ENCODE peak calls at places on chromosomes 11 and 22, in four cellular contexts. P is fibroblast of lung, A is tibial nerve, D is SK-N-SH. M is an unnamed sample.
A peak's percentile ranks its signal among the peaks of the same experiment; 100 is the strongest.

GRCh38 chr11:36037031-36037430 is 93.2 kb downstream of the LDLRAD3 start:
- DNase-seq in P (peak; percentile 69), A (no peak), D (no peak), M (no peak)

GRCh38 chr11:1341928-1342524 is 32.6 kb upstream of the TOLLIP start:
- DNase-seq in P (peak; percentile 26), A (no peak), D (no peak), M (no peak)

GRCh38 chr11:90251599-90251998 is 28.8 kb upstream of the CHORDC1 start:
- DNase-seq in P (no peak), A (no peak), D (no peak), M (no peak)

GRCh38 chr11:35077709-35078695 is 61.0 kb upstream of the CD44 start:
- DNase-seq in P (peak; percentile 82), A (no peak), D (no peak), M (peak; percentile 52)

GRCh38 chr11:107301886-107302285 is 155.7 kb downstream of the CWF19L2 start:
- DNase-seq in P (peak; percentile 7), A (no peak), D (no peak), M (no peak)

GRCh38 chr11:77332259-77332658 is 30.8 kb upstream of the GDPD4 start:
- DNase-seq in P (no peak), A (no peak), D (no peak), M (no peak)

GRCh38 chr11:490930-491260 is 16.1 kb downstream of the RNH1 start:
- DNase-seq in P (no peak), A (no peak), D (no peak), M (no peak)

GRCh38 chr11:64226507-64227051 is 505 bp downstream of the NUDT22 start:
- DNase-seq in P (no peak), A (no peak), D (peak; percentile 76), M (no peak)

GRCh38 chr11:108774037-108774436 is 109.2 kb downstream of the DDX10 start:
- DNase-seq in P (no peak), A (no peak), D (no peak), M (no peak)

GRCh38 chr22:35140879-35141745 is 75.2 kb downstream of the ISX start:
- DNase-seq in P (no peak), A (no peak), D (peak; percentile 23), M (no peak)

GRCh38 chr11:87866951-87867350 is 308.3 kb downstream of the RAB38 start:
- DNase-seq in P (no peak), A (no peak), D (no peak), M (no peak)

GRCh38 chr22:31179345-31179744 is 19.4 kb downstream of the RNF185 start:
- DNase-seq in P (peak; percentile 68), A (no peak), D (no peak), M (no peak)

GRCh38 chr11:108121274-108122155 is at the start of gene ACAT1:
- DNase-seq in P (peak; percentile 85), A (peak; percentile 98), D (peak; percentile 96), M (peak; percentile 98)

GRCh38 chr11:104259121-104259610 is 95.2 kb upstream of the PDGFD start:
- DNase-seq in P (peak; percentile 3), A (no peak), D (no peak), M (no peak)

GRCh38 chr11:1933416-1934325 is 13.5 kb upstream of the MRPL23 start:
- DNase-seq in P (no peak), A (no peak), D (no peak), M (peak; percentile 2)

GRCh38 chr11:111963786-111964385 is 26.7 kb downstream of the DIXDC1 start:
- DNase-seq in P (peak; percentile 36), A (no peak), D (no peak), M (no peak)

DNA sequence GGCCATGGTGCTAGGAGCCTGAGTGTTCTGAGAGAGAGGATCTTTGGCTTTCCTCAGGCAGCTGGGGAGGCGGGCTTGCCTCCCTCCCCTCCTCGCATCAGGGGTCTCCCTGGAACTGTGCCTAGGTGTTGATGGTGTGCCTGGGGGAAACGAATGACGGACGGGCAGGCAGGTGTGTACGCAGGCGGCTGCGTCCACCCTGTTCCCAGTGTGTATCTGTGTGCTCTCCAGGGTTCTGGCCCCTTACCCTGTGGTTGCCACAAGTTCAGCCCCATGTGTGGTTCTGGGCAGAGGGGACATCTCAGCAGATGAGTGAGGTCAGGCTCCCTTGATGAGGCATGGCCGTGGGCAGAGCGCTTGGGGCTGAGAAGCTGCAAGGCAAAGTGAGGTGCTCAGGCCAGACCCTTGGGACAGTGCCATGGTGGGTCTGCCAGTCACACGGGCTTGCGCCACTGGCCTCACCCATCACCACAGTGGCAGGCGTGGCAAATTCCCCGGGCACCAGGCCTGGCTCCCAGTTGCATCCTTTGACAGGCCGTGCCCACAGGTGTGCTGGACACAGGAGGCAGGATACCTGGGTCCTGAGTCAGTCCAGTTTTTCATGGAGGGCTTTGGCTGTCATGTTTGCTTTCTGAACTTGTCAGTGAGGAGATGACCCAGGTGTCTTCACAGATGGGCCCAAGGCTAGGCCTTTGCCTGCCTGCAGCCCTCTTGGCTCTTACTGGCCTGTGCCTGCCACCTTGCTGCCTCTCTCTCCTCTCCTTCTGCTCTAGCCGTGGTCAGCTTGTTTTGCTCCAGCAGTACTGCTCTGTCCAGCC is 27.3 kb downstream of the GNAZ start:
- DNase-seq in P (no peak), A (no peak), D (no peak), M (no peak)
- H3K27ac ChIP-seq in P (no peak overlapping the region), A (peak overlapping the region; percentile 71), D (no peak overlapping the region), M (no peak overlapping the region)

DNA sequence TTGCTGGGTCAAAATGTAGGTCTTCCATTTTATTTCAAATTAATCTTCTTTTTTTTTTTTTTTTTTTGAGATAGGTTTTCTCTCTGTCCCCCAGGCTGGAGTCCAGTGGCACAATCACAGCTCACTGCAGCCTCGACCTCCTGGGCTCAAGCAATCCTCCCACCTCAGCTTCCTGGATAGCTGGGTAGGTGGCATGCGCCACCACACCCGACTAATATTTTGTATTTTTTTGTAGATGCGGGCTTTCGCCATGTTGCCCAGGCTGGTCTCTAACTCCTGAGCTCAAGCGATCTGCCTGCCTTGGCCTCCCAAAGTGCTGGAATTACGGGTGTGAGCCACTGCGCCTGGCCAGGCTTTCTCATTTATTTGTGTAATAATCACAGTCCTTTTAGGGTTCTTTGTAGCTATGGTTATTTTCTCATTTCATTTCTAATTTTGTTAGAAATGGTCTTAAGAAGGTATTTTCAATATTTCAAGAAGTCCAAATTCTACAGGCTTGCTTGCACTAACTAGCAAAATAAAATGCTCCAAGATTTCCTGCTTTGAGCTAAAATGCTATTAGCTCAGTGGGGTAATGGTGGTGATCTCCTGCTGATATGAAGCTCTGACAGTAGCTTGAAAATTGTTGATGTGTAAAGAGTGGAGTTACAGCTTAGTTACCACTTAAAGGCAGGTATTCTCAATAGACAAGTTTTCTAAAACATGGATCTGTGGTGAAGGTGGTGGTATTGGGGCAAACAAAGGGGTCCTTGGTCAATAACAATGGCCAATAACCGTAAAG is 50.0 kb downstream of the RBX1 start:
- DNase-seq in P (no peak), A (no peak), D (no peak), M (no peak)
- H3K27ac ChIP-seq in P (no peak overlapping the region), A (no peak overlapping the region), D (no peak overlapping the region), M (no peak overlapping the region)

GRCh38 chr11:95556342-95557151 is 233.0 kb downstream of the FAM76B start:
- DNase-seq in P (peak; percentile 35), A (no peak), D (no peak), M (no peak)
- H3K27ac ChIP-seq in P (no peak overlapping the region), A (peak overlapping the region; percentile 92), D (no peak overlapping the region), M (no peak overlapping the region)

GRCh38 chr22:37809672-37810333 is 2.1 kb downstream of the GCAT start:
- DNase-seq in P (no peak), A (no peak), D (no peak), M (no peak)

GRCh38 chr22:37806409-37807338 is 1.1 kb upstream of the GCAT start:
- DNase-seq in P (peak; percentile 52), A (no peak), D (peak; percentile 28), M (no peak)

GRCh38 chr22:37808294-37808657 is 542 bp downstream of the GCAT start:
- DNase-seq in P (peak; percentile 56), A (no peak), D (no peak), M (no peak)

GRCh38 chr22:37805878-37806277 is 1.9 kb upstream of the GCAT start:
- DNase-seq in P (no peak), A (no peak), D (no peak), M (no peak)

GRCh38 chr22:37807410-37808293 is at the start of gene GCAT:
- DNase-seq in P (peak; percentile 96), A (peak; percentile 92), D (peak; percentile 99), M (peak; percentile 82)
- H3K27ac ChIP-seq in P (peak within 1 kb of the TSS; percentile 85), A (peak within 1 kb of the TSS; percentile 97), D (peak within 1 kb of the TSS; percentile 61), M (no peak within 1 kb of the TSS)

GRCh38 chr22:19963863-19964642 is 22.4 kb upstream of the TXNRD2 start:
- DNase-seq in P (no peak), A (no peak), D (no peak), M (no peak)

GRCh38 chr22:19964701-19965386 is 23.2 kb upstream of the TXNRD2 start:
- DNase-seq in P (no peak), A (no peak), D (no peak), M (no peak)

GRCh38 chr22:19962246-19962908 is 20.8 kb upstream of the TXNRD2 start:
- DNase-seq in P (peak; percentile 71), A (no peak), D (peak; percentile 97), M (peak; percentile 61)

GRCh38 chr22:19961868-19962245 is 20.2 kb upstream of the TXNRD2 start:
- DNase-seq in P (no peak), A (no peak), D (no peak), M (no peak)

GRCh38 chr22:19962909-19963806 is 21.5 kb upstream of the TXNRD2 start:
- DNase-seq in P (peak; percentile 53), A (no peak), D (no peak), M (no peak)
- H3K27ac ChIP-seq in P (no peak overlapping the region), A (peak overlapping the region; percentile 34), D (peak overlapping the region; percentile 70), M (no peak overlapping the region)

GRCh38 chr11:9772218-9772617 is 108.3 kb downstream of the SWAP70 start:
- DNase-seq in P (no peak), A (no peak), D (no peak), M (no peak)
- H3K27ac ChIP-seq in P (no peak overlapping the region), A (no peak overlapping the region), D (no peak overlapping the region), M (no peak overlapping the region)

GRCh38 chr11:94603587-94603986 is 36.4 kb downstream of the PIWIL4 start:
- DNase-seq in P (no peak), A (no peak), D (no peak), M (no peak)
- H3K27ac ChIP-seq in P (no peak overlapping the region), A (no peak overlapping the region), D (no peak overlapping the region), M (no peak overlapping the region)

GRCh38 chr11:127071606-127072005 is 71.0 kb upstream of the KIRREL3 start:
- DNase-seq in P (no peak), A (no peak), D (no peak), M (no peak)
- H3K27ac ChIP-seq in P (no peak overlapping the region), A (no peak overlapping the region), D (no peak overlapping the region), M (no peak overlapping the region)

GRCh38 chr22:24244144-24244787 is 616 bp downstream of the GGT5 start:
- DNase-seq in P (peak; percentile 61), A (peak; percentile 14), D (peak; percentile 84), M (no peak)

GRCh38 chr22:24247011-24247507 is 2.2 kb upstream of the GGT5 start:
- DNase-seq in P (no peak), A (no peak), D (peak; percentile 23), M (no peak)

GRCh38 chr22:24247564-24248344 is 2.9 kb upstream of the GGT5 start:
- DNase-seq in P (peak; percentile 93), A (peak; percentile 89), D (peak; percentile 97), M (peak; percentile 15)
- H3K27ac ChIP-seq in P (peak overlapping the region; percentile 82), A (peak overlapping the region; percentile 87), D (peak overlapping the region; percentile 73), M (no peak overlapping the region)